ENCODE peak calls at places on chromosomes 4 and X, in seven cellular contexts. G is NCI-H2081 treated with DMSO at 0.1 percent for 48 hours; X is ELF-1; A is sciatic nerve; Z is CD8-positive, alpha-beta T cell; C is fibroblast of villous mesenchyme; K is Peyer's patch. W is an unnamed sample.

GRCh38 chrX:3962511-3963350 is 249.3 kb upstream of the PRKX start:
- DNase-seq in G (no peak), X (peak), A (no peak), Z (no peak), C (peak), K (no peak), W (no peak)

GRCh38 chrX:111035256-111035655 is 60.7 kb upstream of the PAK3 start:
- DNase-seq in G (peak), X (no peak), A (no peak), Z (no peak), C (no peak), K (no peak), W (no peak)

GRCh38 chr4:17599826-17600225 is 14.6 kb upstream of the MED28 start:
- DNase-seq in G (no peak), X (no peak), A (no peak), Z (no peak), C (no peak), K (no peak), W (no peak)

GRCh38 chrX:119758682-119759332 is 419 bp downstream of the SOWAHD start:
- DNase-seq in G (no peak), X (peak), A (no peak), Z (peak), C (no peak), K (peak), W (no peak)

GRCh38 chr4:139223682-139224317 is 46.8 kb upstream of the ELF2 start:
- DNase-seq in G (no peak), X (no peak), A (peak), Z (no peak), C (peak), K (no peak), W (no peak)

GRCh38 chrX:108735087-108735679 is 1.2 kb downstream of the IRS4 start:
- DNase-seq in G (no peak), X (peak), A (no peak), Z (no peak), C (no peak), K (no peak), W (peak)

GRCh38 chrX:121479406-121479805 is 432.0 kb downstream of the GLUD2 start:
- DNase-seq in G (no peak), X (peak), A (no peak), Z (no peak), C (no peak), K (no peak), W (no peak)

GRCh38 chr4:19254476-19254875 is 997.2 kb upstream of the SLIT2 start:
- DNase-seq in G (no peak), X (no peak), A (no peak), Z (no peak), C (peak), K (no peak), W (no peak)

GRCh38 chr4:54513231-54513630 is 144.5 kb upstream of the KIT start:
- DNase-seq in G (no peak), X (no peak), A (no peak), Z (no peak), C (peak), K (no peak), W (no peak)

GRCh38 chrX:45852884-45853283 is 652.2 kb upstream of the DIPK2B start:
- DNase-seq in G (no peak), X (no peak), A (no peak), Z (no peak), C (peak), K (no peak), W (no peak)

GRCh38 chr4:33063238-33063637 is 2343.1 kb downstream of the PCDH7 start:
- DNase-seq in G (no peak), X (peak), A (no peak), Z (no peak), C (peak), K (no peak), W (no peak)

GRCh38 chr4:172830295-172830764 is 338.3 kb upstream of the GALNT7 start:
- DNase-seq in G (no peak), X (no peak), A (no peak), Z (no peak), C (peak), K (no peak), W (no peak)

GRCh38 chr4:121514443-121514842 is 133.6 kb upstream of the QRFPR start:
- DNase-seq in G (no peak), X (peak), A (no peak), Z (no peak), C (no peak), K (no peak), W (no peak)

GRCh38 chrX:26651755-26652154 is 435.8 kb downstream of the MAGEB5 start:
- DNase-seq in G (no peak), X (no peak), A (no peak), Z (no peak), C (no peak), K (no peak), W (no peak)